ENCODE peak calls at places on chromosomes 2 and 18, in five cellular contexts. X, L, S, V and I are unnamed samples.

GRCh38 chr2:73172963-73173362 is 29.4 kb upstream of the NOTO start:
- DNase-seq in X (no peak), L (no peak), S (peak), V (no peak), I (no peak)

GRCh38 chr2:66433945-66434678 is 813 bp upstream of the MEIS1 start:
- DNase-seq in X (peak), L (peak), S (peak), V (peak), I (no peak)

GRCh38 chr18:22826726-22827125 is 106.4 kb upstream of the RBBP8 start:
- DNase-seq in X (no peak), L (no peak), S (peak), V (no peak), I (no peak)

GRCh38 chr18:62617793-62618591 is 95.2 kb downstream of the ZCCHC2 start:
- DNase-seq in X (no peak), L (no peak), S (no peak), V (no peak), I (no peak)

GRCh38 chr2:232435375-232435648 is 20.6 kb upstream of the ALPI start:
- DNase-seq in X (no peak), L (no peak), S (no peak), V (no peak), I (no peak)

GRCh38 chr18:9906407-9906955 is 7.3 kb upstream of the VAPA start:
- DNase-seq in X (no peak), L (no peak), S (no peak), V (no peak), I (no peak)

GRCh38 chr2:222878877-222879601 is 18.2 kb downstream of the ACSL3 start:
- DNase-seq in X (peak), L (no peak), S (peak), V (no peak), I (no peak)

GRCh38 chr2:217834057-217834620 is 168.7 kb downstream of the TNS1 start:
- DNase-seq in X (no peak), L (no peak), S (no peak), V (no peak), I (no peak)

GRCh38 chr18:10351221-10351795 is 103.1 kb upstream of the APCDD1 start:
- DNase-seq in X (no peak), L (no peak), S (peak), V (no peak), I (no peak)

GRCh38 chr2:10166489-10167295 is 44.2 kb downstream of the RRM2 start:
- DNase-seq in X (no peak), L (no peak), S (no peak), V (no peak), I (no peak)

GRCh38 chr18:9413586-9413985 is 61.7 kb upstream of the RALBP1 start:
- DNase-seq in X (peak), L (no peak), S (peak), V (no peak), I (no peak)

GRCh38 chr2:121008978-121009377 is 273.3 kb downstream of the GLI2 start:
- DNase-seq in X (no peak), L (peak), S (no peak), V (peak), I (no peak)

GRCh38 chr2:28721601-28722191 is 29.9 kb upstream of the PPP1CB start:
- DNase-seq in X (no peak), L (no peak), S (no peak), V (no peak), I (no peak)

GRCh38 chr2:36356199-36356989 is 816 bp downstream of the CRIM1 start:
- DNase-seq in X (peak), L (no peak), S (peak), V (peak), I (peak)
- H3K9ac ChIP-seq in X (peak), L (peak), S (peak), V (peak), I (peak)

GRCh38 chr2:117854610-117855009 is 40.1 kb downstream of the DDX18 start:
- DNase-seq in X (no peak), L (no peak), S (no peak), V (no peak), I (no peak)

GRCh38 chr2:117851969-117852368 is 37.5 kb downstream of the DDX18 start:
- DNase-seq in X (no peak), L (no peak), S (no peak), V (no peak), I (no peak)

GRCh38 chr2:117853316-117853715 is 38.8 kb downstream of the DDX18 start:
- DNase-seq in X (no peak), L (no peak), S (no peak), V (no peak), I (no peak)

GRCh38 chr2:117855886-117856285 is 41.4 kb downstream of the DDX18 start:
- DNase-seq in X (no peak), L (no peak), S (no peak), V (no peak), I (no peak)

GRCh38 chr2:117853873-117854272 is 39.4 kb downstream of the DDX18 start:
- DNase-seq in X (no peak), L (no peak), S (no peak), V (no peak), I (no peak)
- H2BK5ac ChIP-seq in X (no peak), L (no peak), S (no peak), V (no peak), I (no peak)

DNA sequence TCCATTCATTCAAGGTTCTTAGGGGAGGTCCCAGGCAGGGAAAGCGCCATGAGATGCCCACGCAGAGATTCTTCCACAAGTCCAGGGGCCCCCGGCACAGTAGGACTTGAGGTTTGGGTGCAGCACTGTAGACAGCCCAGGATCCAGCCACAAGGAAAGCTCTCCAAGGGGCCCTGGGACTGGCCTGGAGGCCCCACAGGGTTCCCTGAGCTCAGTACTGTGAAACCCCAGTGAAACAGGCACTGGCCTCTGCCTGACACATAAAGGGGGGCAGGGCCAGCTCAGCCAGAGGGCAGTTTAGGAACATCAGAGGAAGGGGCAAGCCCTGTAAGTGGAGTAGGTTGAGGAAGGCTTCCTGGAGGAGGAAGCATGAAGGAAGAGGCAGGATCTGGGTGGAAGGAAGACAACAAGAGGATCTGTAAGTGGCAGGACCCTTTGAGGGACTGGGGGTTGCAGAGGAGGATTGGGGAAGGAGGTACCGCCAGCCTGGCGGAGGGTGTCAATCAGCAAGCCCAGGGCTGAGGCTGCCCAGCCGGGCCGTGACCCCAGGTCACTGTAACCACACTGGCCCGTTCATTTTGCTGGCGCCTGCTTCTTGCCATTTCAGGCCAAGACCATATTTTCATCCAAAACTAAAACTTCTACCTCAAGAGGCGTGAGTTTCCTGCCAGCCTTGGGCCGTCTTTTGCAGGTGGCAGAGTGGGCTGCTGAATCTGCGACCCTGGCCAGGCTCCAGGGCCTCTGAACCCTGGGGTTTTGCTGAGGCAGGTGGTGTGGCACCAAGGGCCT is 175.2 kb downstream of the SMAD7 start:
- DNase-seq in X (no peak), L (no peak), S (no peak), V (no peak), I (no peak)
- H3K14ac ChIP-seq in X (no peak), L (no peak), S (no peak), V (no peak), I (no peak)

GRCh38 chr2:141021109-141021508 is 1109.7 kb downstream of the LRP1B start:
- DNase-seq in X (peak), L (no peak), S (peak), V (no peak), I (no peak)
- H3K9ac ChIP-seq in X (peak), L (no peak), S (no peak), V (no peak), I (no peak)

DNA sequence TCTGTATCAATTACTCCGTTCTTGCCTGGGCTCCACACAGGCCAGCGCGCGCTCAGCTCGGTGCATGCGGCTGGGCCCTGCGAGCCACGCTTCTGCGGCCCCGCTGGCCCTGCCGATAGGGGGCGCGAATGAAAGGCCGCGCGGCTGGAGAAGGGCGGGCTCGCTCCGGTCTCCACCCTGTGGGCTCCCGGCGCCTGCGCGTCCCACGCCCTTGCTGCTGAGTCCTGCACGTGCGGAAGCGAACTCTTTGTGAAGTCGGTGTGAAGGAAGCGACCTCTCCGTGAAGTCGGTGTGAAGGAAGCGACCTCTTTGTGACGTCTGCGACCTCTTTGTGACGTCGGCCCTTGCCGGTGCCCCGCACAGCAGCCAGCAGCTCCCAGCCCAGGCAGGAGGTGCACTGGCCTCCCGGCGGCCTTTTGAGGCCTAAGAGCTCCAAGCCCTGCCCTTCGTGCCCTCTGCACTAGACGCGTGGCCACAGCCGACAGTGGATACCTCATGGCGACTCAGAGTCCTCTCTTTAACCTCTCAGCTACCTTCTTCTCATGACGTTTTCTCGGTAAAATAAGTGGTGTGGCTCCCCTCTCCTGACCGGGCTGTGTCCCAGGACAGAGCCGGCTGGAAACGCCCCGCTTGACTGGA is 391.9 kb upstream of the RAB6C start:
- DNase-seq in X (no peak), L (peak), S (no peak), V (peak), I (no peak)
- H2BK5ac ChIP-seq in X (no peak), L (no peak), S (no peak), V (no peak), I (no peak)

GRCh38 chr2:219499058-219499307 is 292 bp downstream of the GMPPA start:
- DNase-seq in X (no peak), L (no peak), S (no peak), V (no peak), I (no peak)

GRCh38 chr2:219498280-219499057 is at the start of gene GMPPA:
- DNase-seq in X (peak), L (peak), S (peak), V (peak), I (peak)

GRCh38 chr2:219496781-219497494 is 1.8 kb upstream of the GMPPA start:
- DNase-seq in X (peak), L (no peak), S (no peak), V (no peak), I (no peak)

GRCh38 chr2:219496247-219496646 is 2.4 kb upstream of the GMPPA start:
- DNase-seq in X (no peak), L (no peak), S (no peak), V (no peak), I (no peak)

GRCh38 chr2:219497495-219498279 is 1.0 kb upstream of the GMPPA start:
- DNase-seq in X (peak), L (peak), S (peak), V (peak), I (no peak)
- H3K14ac ChIP-seq in X (peak), L (no peak), S (peak), V (no peak), I (peak)

DNA sequence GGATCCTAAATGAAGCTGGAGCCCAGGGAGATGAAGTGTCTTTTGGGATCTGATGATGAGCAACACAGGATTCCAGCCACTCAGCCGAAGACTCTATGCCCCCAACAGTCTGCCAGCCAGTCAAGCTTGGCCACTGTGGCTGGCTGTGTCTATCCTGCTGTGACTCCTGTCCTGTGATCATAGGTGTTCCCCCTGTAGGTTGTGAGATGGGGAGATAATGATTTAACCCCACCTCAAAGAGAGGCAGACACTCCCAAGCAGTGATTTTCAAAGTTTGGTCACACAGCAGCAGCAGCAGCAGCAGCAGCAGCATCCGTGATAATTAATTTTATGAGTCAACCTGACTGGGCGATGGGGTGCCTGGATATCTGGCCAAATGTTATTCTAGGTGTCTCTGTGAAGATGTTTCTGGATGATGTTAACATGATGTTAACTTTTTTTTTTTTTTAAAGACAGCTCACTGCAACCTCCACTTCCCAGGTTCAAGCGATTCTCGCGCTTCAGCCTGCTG is 21.4 kb upstream of the RHOB start:
- DNase-seq in X (peak), L (no peak), S (peak), V (no peak), I (no peak)
- H3K9ac ChIP-seq in X (peak), L (no peak), S (no peak), V (no peak), I (no peak)